ENCODE peak calls at places on chromosomes 4 and X, in four cellular contexts. C, F, B and Z are unnamed samples.

GRCh38 chr4:121072836-121073362 is 564 bp upstream of the NDNF start:
- DNase-seq in C (no peak), F (peak), B (no peak), Z (peak)

GRCh38 chr4:2284934-2285664 is 23.2 kb upstream of the MXD4 start:
- DNase-seq in C (peak), F (no peak), B (no peak), Z (peak)

GRCh38 chr4:174590336-174590735 is 68.0 kb upstream of the HPGD start:
- DNase-seq in C (no peak), F (no peak), B (no peak), Z (no peak)

GRCh38 chr4:186765673-186766546 is 42.3 kb upstream of the FAT1 start:
- DNase-seq in C (peak), F (no peak), B (no peak), Z (no peak)

GRCh38 chrX:50609796-50610195 is 139.2 kb upstream of the DGKK start:
- DNase-seq in C (peak), F (no peak), B (no peak), Z (no peak)

GRCh38 chr4:27790911-27791310 is 930.3 kb downstream of the STIM2 start:
- DNase-seq in C (peak), F (no peak), B (no peak), Z (no peak)

GRCh38 chr4:111028829-111029228 is 406.0 kb upstream of the PITX2 start:
- DNase-seq in C (no peak), F (no peak), B (no peak), Z (no peak)

GRCh38 chr4:128566688-128567087 is 242.8 kb upstream of the JADE1 start:
- DNase-seq in C (peak), F (no peak), B (no peak), Z (no peak)

GRCh38 chr4:11428701-11429571 is at the start of gene HS3ST1:
- DNase-seq in C (peak), F (peak), B (peak), Z (peak)

GRCh38 chrX:13473666-13474516 is 95.5 kb upstream of the EGFL6 start:
- DNase-seq in C (no peak), F (no peak), B (no peak), Z (no peak)

GRCh38 chr4:76155979-76156378 is 7.8 kb upstream of the NUP54 start:
- DNase-seq in C (no peak), F (no peak), B (no peak), Z (no peak)

DNA sequence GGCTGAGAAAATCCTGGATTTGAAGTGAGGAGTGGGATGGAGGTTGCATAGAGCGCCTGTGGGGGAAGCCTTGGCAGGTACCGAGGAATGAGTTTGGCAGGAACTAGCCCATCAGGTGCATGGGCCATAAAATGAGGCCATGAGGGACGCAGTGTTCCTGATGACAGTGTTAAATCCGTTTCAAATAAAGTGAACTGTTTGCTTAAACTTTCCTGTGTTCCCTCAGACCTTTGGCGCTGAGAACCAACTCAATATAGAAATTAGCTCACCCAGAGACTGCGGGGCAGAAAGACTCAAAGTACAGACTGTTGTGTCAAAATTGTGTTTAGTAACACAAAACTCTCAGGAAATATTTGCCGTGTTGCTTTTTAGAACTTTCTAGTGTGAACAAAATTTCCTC is 250.0 kb upstream of the NR3C2 start:
- DNase-seq in C (no peak), F (no peak), B (no peak), Z (no peak)
- TF ChIP-seq CTCF in C (no peak), F (no peak), B (no peak), Z (no peak)

GRCh38 chrX:77160301-77160700 is 286.9 kb upstream of the FGF16 start:
- DNase-seq in C (no peak), F (no peak), B (no peak), Z (no peak)
- TF ChIP-seq CTCF in C (no peak), F (no peak), B (no peak), Z (peak)

GRCh38 chrX:35728481-35728880 is 69.7 kb upstream of the MAGEB16 start:
- DNase-seq in C (no peak), F (no peak), B (no peak), Z (no peak)

GRCh38 chrX:35722128-35722527 is 76.0 kb upstream of the MAGEB16 start:
- DNase-seq in C (no peak), F (no peak), B (no peak), Z (no peak)

GRCh38 chrX:35726176-35726575 is 72.0 kb upstream of the MAGEB16 start:
- DNase-seq in C (no peak), F (no peak), B (no peak), Z (no peak)
- TF ChIP-seq CTCF in C (no peak), F (no peak), B (no peak), Z (no peak)

DNA sequence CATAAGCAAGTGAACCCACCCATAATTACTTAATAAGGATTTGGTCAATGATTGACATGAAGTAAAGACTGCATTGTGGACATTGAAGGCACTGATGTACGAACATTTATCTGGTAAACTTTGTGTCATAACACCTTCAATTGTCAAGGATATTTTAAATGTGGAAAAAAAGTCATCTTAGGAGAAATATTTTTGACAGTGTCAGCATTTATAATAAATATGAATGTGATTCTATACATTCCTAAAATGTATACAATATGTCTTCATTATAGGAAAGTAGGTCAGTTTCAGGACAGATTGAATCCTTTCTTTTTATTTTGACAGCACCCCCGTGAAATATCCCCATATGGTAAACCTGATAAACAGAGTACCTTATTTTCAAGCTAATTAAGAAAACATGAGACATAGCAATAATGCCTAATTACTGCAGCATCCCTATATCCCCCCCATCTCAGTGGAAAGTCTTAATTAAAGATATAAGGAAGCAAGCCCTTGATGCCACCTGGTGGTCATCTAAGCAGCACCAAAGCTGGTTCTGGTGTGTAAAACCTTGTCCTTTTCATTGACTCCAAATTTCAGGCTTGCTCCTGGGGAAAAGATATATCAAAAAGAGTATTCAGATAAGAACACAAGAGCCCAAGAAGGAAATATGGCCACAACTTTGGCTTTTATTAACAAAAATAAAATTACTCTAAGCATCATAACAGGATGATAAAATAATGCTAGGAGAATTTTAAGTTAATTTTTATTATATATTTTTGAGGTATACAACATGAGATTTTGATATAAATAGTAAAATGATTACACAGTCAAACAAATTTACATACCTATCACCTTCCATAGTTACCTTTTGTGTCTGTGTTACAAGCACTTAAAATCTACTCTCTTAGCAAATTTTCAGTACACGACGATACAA is 379.7 kb downstream of the TLL1 start:
- DNase-seq in C (no peak), F (no peak), B (no peak), Z (no peak)
- TF ChIP-seq CTCF in C (peak), F (peak), B (no peak), Z (no peak)

DNA sequence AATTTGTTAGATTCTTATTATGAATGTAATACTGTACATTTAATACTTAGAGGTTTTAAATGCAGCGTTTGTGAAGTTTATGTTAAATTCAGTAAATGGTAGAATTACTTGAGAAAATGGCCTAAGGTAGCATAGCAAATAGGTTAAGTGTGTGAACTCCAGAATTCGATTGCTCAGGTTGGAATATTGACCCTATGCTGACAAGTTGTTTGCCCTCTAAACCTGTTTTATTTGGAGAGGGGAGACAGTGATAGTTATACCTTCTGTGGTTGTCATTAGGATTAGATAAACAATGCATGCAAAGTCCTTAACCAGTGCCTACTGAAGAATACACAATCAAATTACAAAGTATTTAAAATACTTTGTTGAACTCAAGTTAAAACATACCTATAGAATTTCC is 5.4 kb downstream of the ADAD1 start:
- DNase-seq in C (no peak), F (no peak), B (no peak), Z (no peak)
- TF ChIP-seq CTCF in C (no peak), F (no peak), B (no peak), Z (no peak)

DNA sequence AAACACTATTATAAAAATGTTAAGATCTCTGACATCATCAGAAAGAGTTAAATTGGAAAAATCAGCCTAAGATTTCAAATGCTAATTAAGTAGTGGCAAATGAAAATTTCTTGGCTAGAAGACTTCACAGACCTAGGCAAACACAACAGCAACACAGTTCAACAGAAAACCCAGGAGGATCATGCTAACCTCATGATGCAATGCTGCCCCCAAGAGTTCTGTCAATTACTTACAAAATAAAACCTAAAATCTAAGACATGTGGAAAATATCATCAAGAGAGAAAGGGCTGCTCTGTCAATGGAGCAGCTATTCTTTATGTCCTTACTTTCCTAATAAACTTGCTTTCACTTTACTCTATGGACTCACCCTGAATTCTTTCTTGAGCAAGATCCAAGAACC is 21.0 kb downstream of the S100G start:
- DNase-seq in C (peak), F (no peak), B (no peak), Z (no peak)
- TF ChIP-seq CTCF in C (peak), F (no peak), B (no peak), Z (no peak)

GRCh38 chrX:19064175-19064574 is 58.1 kb downstream of the ADGRG2 start:
- DNase-seq in C (peak), F (no peak), B (no peak), Z (no peak)

GRCh38 chrX:19059063-19059462 is 63.2 kb downstream of the ADGRG2 start:
- DNase-seq in C (no peak), F (no peak), B (no peak), Z (no peak)

GRCh38 chrX:19065535-19065934 is 56.7 kb downstream of the ADGRG2 start:
- DNase-seq in C (no peak), F (no peak), B (no peak), Z (no peak)

DNA sequence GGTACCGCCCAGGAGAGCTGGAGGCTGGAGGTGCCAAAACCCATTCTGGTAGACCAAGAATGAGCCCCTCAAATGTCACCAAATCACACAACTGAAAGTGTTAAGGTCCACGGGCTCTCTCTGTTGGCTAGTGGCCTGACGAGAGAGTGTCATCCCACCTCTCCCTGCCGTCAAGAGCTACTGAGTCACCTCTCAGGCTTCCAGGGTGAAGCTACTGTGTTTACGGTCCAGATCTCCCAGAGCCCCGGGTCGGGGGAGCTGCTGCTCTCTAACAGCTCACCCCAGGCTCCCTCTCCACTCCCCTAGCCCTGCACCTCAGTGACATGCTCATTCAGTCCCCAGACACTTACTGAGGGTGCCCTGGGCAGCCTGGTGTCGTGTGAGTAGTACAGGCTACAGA is 59.2 kb downstream of the ADGRG2 start:
- DNase-seq in C (peak), F (no peak), B (no peak), Z (no peak)
- TF ChIP-seq CTCF in C (no peak), F (no peak), B (no peak), Z (no peak)